ENCODE peak calls at places on chromosomes 4 and X, in five cellular contexts. Q, H, K, J and O are unnamed samples.

GRCh38 chr4:107147864-107148263 is 111.8 kb upstream of the DKK2 start:
- DNase-seq in Q (no peak), H (no peak), K (no peak), J (no peak), O (no peak)

GRCh38 chr4:53706422-53707032 is 115.2 kb upstream of the LNX1 start:
- DNase-seq in Q (peak), H (peak), K (peak), J (peak), O (peak)

GRCh38 chr4:138981930-138982390 is 33.6 kb upstream of the NOCT start:
- DNase-seq in Q (peak), H (no peak), K (peak), J (no peak), O (no peak)

GRCh38 chr4:37737456-37737855 is 51.3 kb upstream of the RELL1 start:
- DNase-seq in Q (peak), H (no peak), K (no peak), J (no peak), O (no peak)

GRCh38 chrX:39011454-39012204 is 210.4 kb downstream of the MID1IP1 start:
- DNase-seq in Q (no peak), H (no peak), K (no peak), J (no peak), O (no peak)

GRCh38 chr4:143307536-143307935 is 29.1 kb upstream of the GAB1 start:
- DNase-seq in Q (no peak), H (no peak), K (no peak), J (no peak), O (no peak)

GRCh38 chr4:177596035-177596434 is 153.8 kb upstream of the AGA start:
- DNase-seq in Q (peak), H (peak), K (peak), J (no peak), O (peak)

GRCh38 chrX:154123241-154124219 is 20.5 kb upstream of the OPN1LW start:
- DNase-seq in Q (no peak), H (peak), K (peak), J (no peak), O (peak)

GRCh38 chr4:113256946-113257345 is 207.5 kb downstream of the ANK2 start:
- DNase-seq in Q (peak), H (no peak), K (no peak), J (no peak), O (no peak)

GRCh38 chr4:53376900-53377299 is 541 bp upstream of the FIP1L1 start:
- DNase-seq in Q (no peak), H (no peak), K (no peak), J (no peak), O (peak)

GRCh38 chrX:135893294-135893817 is at the start of the genes CT45A10 and SAGE1:
- DNase-seq in Q (no peak), H (peak), K (no peak), J (no peak), O (no peak)

GRCh38 chr4:151471728-151472127 is 62.8 kb downstream of the FHIP1A start:
- DNase-seq in Q (no peak), H (no peak), K (no peak), J (no peak), O (no peak)

GRCh38 chrX:113675278-113675677 is 834.6 kb upstream of the AMOT start:
- DNase-seq in Q (no peak), H (no peak), K (no peak), J (no peak), O (no peak)

GRCh38 chr4:186486172-186486571 is 69.2 kb downstream of the MTNR1A start:
- DNase-seq in Q (peak), H (no peak), K (no peak), J (no peak), O (peak)

GRCh38 chr4:182246401-182247205 is 3.4 kb downstream of the TENM3 start:
- DNase-seq in Q (peak), H (no peak), K (no peak), J (no peak), O (no peak)

GRCh38 chr4:105956566-105956965 is 61.3 kb downstream of the NPNT start:
- DNase-seq in Q (no peak), H (no peak), K (no peak), J (no peak), O (no peak)

DNA sequence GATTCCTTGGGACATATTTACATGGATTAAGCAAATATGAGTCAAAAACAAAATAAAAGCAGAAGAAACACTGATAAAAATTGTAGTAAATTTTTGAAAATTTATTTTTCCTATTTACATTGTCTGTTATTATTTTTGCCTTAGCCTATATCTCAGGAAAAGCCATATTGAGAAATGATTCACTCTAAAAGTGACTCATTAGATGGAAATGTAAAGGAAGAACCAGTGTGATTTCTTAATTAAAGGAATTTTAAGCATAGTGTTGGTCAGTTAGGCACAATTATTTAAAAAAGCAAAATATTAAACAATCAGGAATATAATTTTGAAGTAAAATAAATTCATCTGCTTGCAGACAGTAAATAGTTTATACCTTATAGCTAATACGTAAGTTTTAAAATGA is 167.4 kb upstream of the NAP1L5 start:
- DNase-seq in Q (peak), H (no peak), K (no peak), J (no peak), O (no peak)
- TF ChIP-seq MXI1 in Q (no peak), H (no peak), K (no peak), J (no peak), O (no peak)

DNA sequence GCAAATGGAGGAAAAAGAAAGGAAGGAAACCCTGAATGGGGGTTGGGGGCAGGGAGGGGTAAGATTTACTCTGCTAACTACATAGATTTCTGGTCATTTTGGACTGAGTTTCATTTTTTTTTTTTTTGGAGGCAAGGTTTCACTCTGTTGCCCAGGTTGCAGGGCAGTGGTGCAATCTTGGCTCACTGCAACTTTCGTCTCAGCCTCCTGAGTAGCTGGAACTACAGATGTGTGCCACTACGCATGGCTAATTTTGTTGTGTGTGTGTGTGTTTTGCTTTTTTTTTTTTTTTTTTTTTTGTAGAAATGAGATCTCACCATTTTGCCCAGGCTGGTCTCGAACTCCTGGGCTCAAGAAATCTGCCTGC is 223.5 kb downstream of the APBB2 start:
- DNase-seq in Q (peak), H (no peak), K (no peak), J (peak), O (no peak)
- TF ChIP-seq MXI1 in Q (no peak), H (no peak), K (no peak), J (no peak), O (no peak)

GRCh38 chrX:129695937-129696336 is 41.2 kb upstream of the APLN start:
- DNase-seq in Q (no peak), H (no peak), K (no peak), J (no peak), O (no peak)
- TF ChIP-seq MXI1 in Q (no peak), H (no peak), K (no peak), J (no peak), O (no peak)

GRCh38 chrX:99798951-99799350 is 611.1 kb downstream of the PCDH19 start:
- DNase-seq in Q (no peak), H (no peak), K (no peak), J (no peak), O (no peak)

GRCh38 chrX:99800016-99800415 is 610.1 kb downstream of the PCDH19 start:
- DNase-seq in Q (no peak), H (no peak), K (no peak), J (no peak), O (no peak)

DNA sequence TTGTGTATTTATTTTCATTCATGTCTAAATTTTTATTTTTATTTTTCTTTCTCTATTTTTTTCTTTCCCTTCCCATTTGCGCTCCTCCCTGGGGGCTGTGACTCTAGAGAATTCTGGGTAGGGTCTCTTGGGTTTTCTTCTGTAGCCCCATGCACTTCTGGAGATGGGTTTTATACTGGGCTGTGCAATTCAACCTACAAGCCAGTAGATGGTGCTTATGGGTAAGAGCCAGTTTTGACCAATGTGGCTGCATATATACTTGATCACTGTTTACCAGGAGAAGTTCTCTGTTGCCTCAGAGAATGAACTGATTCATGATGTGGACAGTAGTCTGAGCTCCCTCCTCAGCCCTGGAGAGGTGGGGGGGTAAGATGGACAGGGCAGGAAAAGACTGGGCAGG is 614.6 kb downstream of the PCDH19 start:
- DNase-seq in Q (no peak), H (no peak), K (no peak), J (no peak), O (no peak)
- TF ChIP-seq MXI1 in Q (no peak), H (no peak), K (no peak), J (no peak), O (no peak)

DNA sequence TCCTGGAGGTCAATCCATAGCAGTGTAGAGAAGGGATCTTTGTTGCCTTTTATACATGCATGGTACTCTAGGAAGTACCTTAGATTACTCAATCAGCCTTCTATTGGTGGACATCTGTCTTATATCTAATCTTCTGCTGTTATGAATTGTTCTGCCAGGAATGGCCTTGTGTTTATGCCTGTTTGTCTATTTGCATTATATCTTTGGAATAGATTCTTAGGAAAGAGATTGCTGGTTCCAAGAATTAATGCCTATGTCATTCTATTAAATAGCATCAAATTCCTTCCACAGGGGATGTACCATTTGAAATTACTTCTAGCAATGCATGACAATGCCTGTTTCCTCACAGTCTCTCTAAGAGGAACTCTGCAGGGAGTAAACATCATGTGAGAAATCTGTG is 42.5 kb downstream of the BEX3 start:
- DNase-seq in Q (no peak), H (no peak), K (no peak), J (no peak), O (no peak)
- TF ChIP-seq MXI1 in Q (no peak), H (no peak), K (no peak), J (no peak), O (no peak)

DNA sequence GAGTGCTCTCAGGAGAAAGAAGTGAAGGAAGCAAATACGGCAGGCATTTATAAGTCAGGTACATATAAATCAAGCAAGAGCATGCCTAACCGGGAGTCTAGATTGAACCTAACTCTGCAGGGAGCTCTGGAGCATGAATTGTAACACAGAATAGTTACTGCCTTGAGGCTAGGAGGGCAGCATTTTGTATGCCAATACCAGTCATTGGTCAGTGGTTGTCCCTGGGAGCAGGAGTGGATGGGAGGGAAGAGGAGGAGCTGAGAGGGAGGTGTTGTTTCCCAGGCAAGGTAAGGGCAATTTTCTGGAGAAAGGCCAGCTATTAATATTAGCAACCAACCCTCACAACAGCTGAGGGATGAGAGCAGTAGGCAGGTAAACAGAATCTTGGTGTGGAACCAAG is 224.7 kb upstream of the DCAF8L1 start:
- DNase-seq in Q (no peak), H (no peak), K (no peak), J (no peak), O (no peak)
- TF ChIP-seq MXI1 in Q (no peak), H (no peak), K (no peak), J (no peak), O (no peak)

DNA sequence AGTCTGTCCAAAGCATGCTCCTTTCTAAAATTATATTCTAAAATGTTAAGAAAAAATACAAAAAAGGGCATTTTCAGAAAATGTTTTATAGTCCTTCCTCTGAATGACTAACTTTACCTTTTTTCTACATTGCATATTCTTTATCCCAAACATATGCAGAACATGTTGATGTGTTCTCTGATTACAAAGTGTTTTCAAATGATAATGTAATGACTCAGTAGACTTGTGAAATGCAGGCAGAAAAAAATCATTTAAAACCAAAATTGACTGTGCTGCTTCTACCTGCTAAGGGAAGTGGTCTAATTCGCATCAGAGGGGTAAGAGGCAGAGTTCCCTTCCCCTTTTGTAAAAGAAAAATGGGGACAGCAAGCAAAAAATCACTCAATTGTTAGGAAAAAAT is 22.7 kb upstream of the YTHDC1 start:
- DNase-seq in Q (peak), H (no peak), K (no peak), J (no peak), O (no peak)
- TF ChIP-seq MXI1 in Q (no peak), H (no peak), K (no peak), J (no peak), O (no peak)

DNA sequence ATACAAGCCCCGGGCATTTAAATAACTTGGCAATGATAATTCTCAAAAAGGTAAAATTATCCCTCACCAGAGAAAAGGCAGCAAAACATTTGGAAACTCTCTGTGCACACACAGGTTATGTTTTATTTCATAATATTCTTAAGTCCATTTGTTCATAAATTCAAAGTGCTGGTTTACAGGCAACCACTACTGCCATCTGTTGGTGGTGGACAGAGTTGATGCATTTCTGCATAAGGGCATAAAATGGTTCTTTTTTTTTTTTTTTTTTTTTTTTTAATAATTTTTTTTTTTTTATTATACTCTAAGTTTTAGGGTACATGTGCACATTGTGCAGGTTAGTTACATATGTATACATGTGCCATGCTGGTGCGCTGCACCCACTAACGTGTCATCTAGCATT is 31.5 kb upstream of the IL21 start:
- DNase-seq in Q (peak), H (peak), K (peak), J (no peak), O (peak)
- TF ChIP-seq MXI1 in Q (no peak), H (no peak), K (no peak), J (no peak), O (no peak)